ENCODE peak calls at places on chromosome 1, in five cellular contexts. K is H1, L is HCT116, B is K562, O is SK-N-SH. G is an unnamed sample.
A peak's percentile ranks its signal among the peaks of the same experiment; 100 is the strongest.

GRCh38 chr1:76250317-76250716 is 175.8 kb downstream of the ST6GALNAC3 start:
- DNase-seq in B (no peak), K (no peak), L (no peak), O (no peak), G (peak; percentile 70)

GRCh38 chr1:39213511-39214002 is 9.1 kb downstream of the MACF1 start:
- DNase-seq in B (no peak), K (no peak), L (no peak), O (no peak), G (no peak)

GRCh38 chr1:95041491-95042165 is 31.1 kb downstream of the ALG14 start:
- DNase-seq in O (peak; percentile 69), L (peak; percentile 59), K (no peak), B (peak; percentile 19), G (no peak)

GRCh38 chr1:164709108-164709507 is 150.1 kb downstream of the PBX1 start:
- DNase-seq in O (no peak), L (no peak), B (no peak), K (no peak), G (no peak)

GRCh38 chr1:189269011-189269410 is 1208.7 kb downstream of the BRINP3 start:
- DNase-seq in B (no peak), K (no peak), L (peak; percentile 64), O (no peak), G (peak; percentile 28)

GRCh38 chr1:38009088-38009840 is 3.3 kb upstream of the UTP11 start:
- DNase-seq in O (no peak), B (peak; percentile 62), L (no peak), K (no peak), G (no peak)

GRCh38 chr1:114861384-114861783 is 6.7 kb downstream of the SYCP1 start:
- DNase-seq in B (no peak), O (no peak), L (no peak), K (no peak), G (no peak)

GRCh38 chr1:219988818-219989217 is 57.5 kb downstream of the EPRS1 start:
- DNase-seq in L (no peak), K (no peak), O (no peak), B (no peak), G (no peak)

GRCh38 chr1:153985341-153985912 is 712 bp downstream of the RAB13 start:
- DNase-seq in L (no peak), B (peak; percentile 60), K (no peak), O (no peak), G (no peak)

GRCh38 chr1:3932156-3932555 is 32.1 kb upstream of the C1orf174 start:
- DNase-seq in K (no peak), L (no peak), O (no peak), B (no peak), G (no peak)

GRCh38 chr1:182426442-182427430 is 23.2 kb upstream of the RGSL1 start:
- DNase-seq in K (no peak), O (no peak), L (no peak), B (no peak), G (no peak)

GRCh38 chr1:165153182-165153581 is 203.3 kb downstream of the LMX1A start:
- DNase-seq in O (no peak), K (no peak), B (no peak), L (no peak), G (no peak)

GRCh38 chr1:209456878-209457277 is 126.6 kb upstream of the CAMK1G start:
- DNase-seq in O (no peak), L (no peak), B (no peak), K (no peak), G (no peak)

GRCh38 chr1:46535063-46535462 is 16.4 kb downstream of the KNCN start:
- DNase-seq in K (no peak), L (peak; percentile 48), O (peak; percentile 63), B (peak; percentile 53), G (no peak)

GRCh38 chr1:66925944-66926343 is 1.2 kb downstream of the MIER1 start:
- DNase-seq in O (peak; percentile 27), K (no peak), L (no peak), B (no peak), G (no peak)

GRCh38 chr1:221839794-221840395 is 98.0 kb upstream of the DUSP10 start:
- DNase-seq in O (no peak), L (peak; percentile 57), K (no peak), B (no peak), G (no peak)

GRCh38 chr1:80212021-80212420 is 1205.5 kb upstream of the ADGRL4 start:
- DNase-seq in L (no peak), B (no peak), O (no peak), K (no peak), G (no peak)

GRCh38 chr1:94614980-94615379 is 73.4 kb upstream of the F3 start:
- DNase-seq in K (no peak), O (no peak), L (no peak), B (no peak), G (no peak)

GRCh38 chr1:70299472-70299871 is 55.0 kb downstream of the ANKRD13C start:
- DNase-seq in L (no peak), K (no peak), O (no peak), B (no peak), G (no peak)

GRCh38 chr1:53781654-53782053 is 42.7 kb upstream of the GLIS1 start:
- DNase-seq in K (no peak), L (no peak), O (no peak), B (no peak), G (no peak)

GRCh38 chr1:176193023-176193422 is 14.1 kb downstream of the COP1 start:
- DNase-seq in O (no peak), K (no peak), B (no peak), L (no peak), G (no peak)

GRCh38 chr1:200699871-200700270 is 30.2 kb upstream of the DDX59 start:
- DNase-seq in B (no peak), O (no peak), K (no peak), L (no peak), G (peak; percentile 9)

GRCh38 chr1:243325305-243325890 is 69.6 kb downstream of the SDCCAG8 start:
- DNase-seq in L (peak; percentile 38), K (no peak), B (peak; percentile 51), O (peak; percentile 39), G (peak; percentile 70)

GRCh38 chr1:77143529-77144121 is 75.6 kb downstream of the PIGK start:
- DNase-seq in B (no peak), L (no peak), O (peak; percentile 15), K (no peak), G (no peak)

GRCh38 chr1:172496678-172497077 is 36.3 kb upstream of the SUCO start:
- DNase-seq in K (no peak), B (no peak), O (peak; percentile 20), L (no peak), G (no peak)

GRCh38 chr1:41907446-41907845 is 11.3 kb downstream of the HIVEP3 start:
- DNase-seq in B (no peak), O (no peak), L (no peak), K (no peak), G (no peak)

GRCh38 chr1:82901118-82901517 is 1097.8 kb downstream of the TTLL7 start:
- DNase-seq in L (no peak), O (peak; percentile 27), K (no peak), B (no peak), G (no peak)

GRCh38 chr1:199573047-199573446 is 454.5 kb upstream of the NR5A2 start:
- DNase-seq in B (no peak), L (no peak), O (no peak), K (no peak), G (no peak)

GRCh38 chr1:89779541-89779940 is 41.3 kb upstream of the LRRC8D start:
- DNase-seq in B (no peak), L (no peak), O (no peak), K (no peak), G (no peak)

GRCh38 chr1:172821609-172822274 is 162.8 kb downstream of the FASLG start:
- DNase-seq in B (peak; percentile 26), O (peak; percentile 24), K (no peak), L (no peak), G (no peak)

GRCh38 chr1:157542676-157543075 is 9.6 kb downstream of the FCRL5 start:
- DNase-seq in O (no peak), K (no peak), L (no peak), B (no peak), G (no peak)
- TF ChIP-seq YY1 in O (no peak), K (no peak), L (no peak), B (no peak), G (no peak)

GRCh38 chr1:40479156-40479555 is 2.1 kb downstream of the ZFP69 start:
- DNase-seq in K (no peak), O (no peak), L (no peak), B (no peak), G (no peak)

GRCh38 chr1:40476924-40477679 is at the start of gene ZFP69:
- DNase-seq in K (no peak), L (no peak), B (peak; percentile 94), O (peak; percentile 97), G (peak; percentile 35)

GRCh38 chr1:40475268-40475667 is 1.8 kb upstream of the ZFP69 start:
- DNase-seq in B (no peak), K (no peak), L (no peak), O (no peak), G (no peak)

GRCh38 chr1:40477680-40478057 is 579 bp downstream of the ZFP69 start:
- DNase-seq in O (no peak), B (no peak), K (no peak), L (no peak), G (peak; percentile 15)

DNA sequence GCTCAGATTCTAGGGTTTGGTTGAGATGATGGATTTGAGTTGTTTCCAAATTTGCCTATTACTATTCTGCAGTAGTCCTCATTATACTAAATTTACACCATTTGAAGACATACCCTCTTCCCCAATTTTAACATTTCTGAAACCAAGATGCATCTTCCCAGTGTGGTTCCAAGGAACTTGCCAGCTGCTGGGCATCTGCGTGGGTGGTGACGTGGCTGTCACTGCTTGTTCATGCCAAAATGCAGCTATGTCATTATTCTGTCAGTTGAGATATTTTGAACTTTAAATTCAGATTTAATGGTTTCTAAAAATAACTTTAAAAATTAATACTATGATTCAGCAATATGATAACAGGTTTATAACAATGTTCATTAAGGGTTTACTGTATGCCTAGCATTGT is 1.2 kb downstream of the ZFP69 start:
- DNase-seq in K (no peak), O (no peak), B (no peak), L (no peak), G (no peak)
- H3K4me3 ChIP-seq in K (no peak overlapping the region), O (peak overlapping the region; percentile 79), B (peak overlapping the region; percentile 67), L (no peak overlapping the region), G (peak overlapping the region; percentile 88)

GRCh38 chr1:98322966-98323365 is 338.6 kb upstream of the SNX7 start:
- DNase-seq in L (no peak), O (no peak), B (no peak), K (no peak), G (no peak)
- H3K4me1 ChIP-seq in L (peaks cover 35% of the 10 kb centered on the region), O (peaks cover 55% of the 10 kb centered on the region), B (no peaks in the 10 kb centered on the region), K (no peaks in the 10 kb centered on the region), G (no peaks in the 10 kb centered on the region)

DNA sequence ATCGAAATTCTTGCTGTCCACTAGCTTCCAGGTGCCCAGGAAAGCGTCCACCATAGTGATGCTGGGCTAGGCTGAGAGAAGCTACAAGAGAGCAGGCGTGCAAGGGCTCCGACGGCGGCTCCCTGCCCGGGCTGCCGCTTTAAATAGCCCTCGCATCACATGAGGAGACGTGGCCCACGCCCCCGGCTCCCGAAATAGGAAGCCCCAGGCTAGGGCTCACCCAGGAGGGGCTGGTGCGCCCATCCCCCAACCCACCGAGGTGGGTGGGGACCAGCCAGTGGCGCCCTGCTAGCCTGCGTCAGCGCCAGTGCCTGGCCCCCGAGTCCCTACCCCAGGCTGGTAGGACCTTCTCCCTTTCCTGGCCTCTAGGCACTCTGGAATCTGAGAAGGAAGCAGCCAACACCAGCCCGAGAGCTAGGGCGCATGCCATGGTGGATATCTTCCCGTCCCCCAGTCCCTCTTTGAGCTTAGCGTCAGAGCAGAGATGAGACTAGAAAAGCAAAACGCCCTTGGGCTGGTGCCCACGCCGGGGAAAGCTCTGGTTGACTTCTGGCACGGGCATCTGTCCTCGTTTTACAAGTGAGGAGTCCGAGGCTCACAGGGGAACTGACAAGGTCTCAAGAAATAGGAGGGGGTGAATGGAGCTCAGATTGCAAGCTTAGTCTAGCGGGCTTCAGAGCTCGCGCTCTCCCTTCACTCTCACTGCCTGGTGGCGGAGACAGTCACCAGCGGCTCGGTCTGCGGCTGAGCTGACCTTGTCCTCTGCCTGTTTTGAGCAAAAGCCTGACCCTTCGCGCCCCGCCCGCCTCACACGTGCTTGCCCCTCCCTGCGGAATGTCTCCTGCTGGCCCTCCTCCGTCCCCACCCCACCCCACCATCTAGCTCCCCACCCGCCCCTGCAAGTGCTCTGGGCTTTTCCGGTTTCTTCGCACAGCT is at the start of gene FABP3:
- DNase-seq in B (peak; percentile 86), O (peak; percentile 68), K (peak; percentile 85), L (no peak), G (peak; percentile 98)
- TF ChIP-seq YY1 in B (no peak), O (no peak), K (peak; percentile 28), L (no peak), G (no peak)

G was measured in NT2/D1.